ENCODE peak calls at places on chromosome 5, in four cellular contexts. N, S, H and V are unnamed samples.

GRCh38 chr5:177608243-177609075 is 8.5 kb downstream of the B4GALT7 start:
- DNase-seq in S (no peak), N (no peak), H (no peak), V (no peak)

GRCh38 chr5:107104040-107104773 is 566.5 kb downstream of the EFNA5 start:
- DNase-seq in N (no peak), H (no peak), S (no peak), V (no peak)

GRCh38 chr5:16082053-16082452 is 97.5 kb downstream of the MARCHF11 start:
- DNase-seq in N (no peak), S (no peak), H (no peak), V (no peak)

GRCh38 chr5:39175273-39175955 is 43.9 kb downstream of the FYB1 start:
- DNase-seq in S (no peak), H (no peak), N (no peak), V (no peak)

GRCh38 chr5:127754727-127755126 is 51.5 kb downstream of the CCDC192 start:
- DNase-seq in S (no peak), N (no peak), H (no peak), V (no peak)

GRCh38 chr5:57405984-57406383 is 76.6 kb downstream of the ACTBL2 start:
- DNase-seq in S (no peak), N (no peak), H (no peak), V (no peak)

GRCh38 chr5:150202501-150202900 is 12.6 kb downstream of the SLC6A7 start:
- DNase-seq in H (no peak), S (no peak), N (no peak), V (no peak)

GRCh38 chr5:119367502-119368237 is 11.9 kb downstream of the TNFAIP8 start:
- DNase-seq in N (no peak), H (peak), S (no peak), V (no peak)

GRCh38 chr5:81787843-81788242 is 36.9 kb upstream of the SSBP2 start:
- DNase-seq in H (no peak), S (peak), N (peak), V (no peak)

GRCh38 chr5:69368458-69369368 is 607 bp downstream of the AK6 start:
- DNase-seq in N (peak), H (no peak), S (peak), V (no peak)

GRCh38 chr5:963673-964531 is 44.7 kb upstream of the NKD2 start:
- DNase-seq in H (no peak), N (peak), S (no peak), V (no peak)

GRCh38 chr5:52925001-52925400 is 64.2 kb upstream of the ITGA2 start:
- DNase-seq in S (no peak), H (no peak), N (no peak), V (no peak)

GRCh38 chr5:37722236-37723146 is 117.3 kb downstream of the GDNF start:
- DNase-seq in H (peak), N (peak), S (peak), V (no peak)

GRCh38 chr5:111790295-111790694 is 33.3 kb upstream of the NREP start:
- DNase-seq in H (no peak), N (no peak), S (no peak), V (no peak)

GRCh38 chr5:72265032-72265903 is 54.8 kb downstream of the MRPS27 start:
- DNase-seq in H (no peak), N (no peak), S (no peak), V (no peak)

GRCh38 chr5:145295236-145295635 is 539.9 kb downstream of the PRELID2 start:
- DNase-seq in N (no peak), S (no peak), H (no peak), V (no peak)

GRCh38 chr5:177429248-177430045 is 3.0 kb downstream of the GRK6 start:
- DNase-seq in N (no peak), H (no peak), S (no peak), V (no peak)

GRCh38 chr5:61582421-61582820 is 250.4 kb downstream of the ZSWIM6 start:
- DNase-seq in N (no peak), S (no peak), H (no peak), V (no peak)

GRCh38 chr5:31688515-31689092 is 49.7 kb downstream of the PDZD2 start:
- DNase-seq in H (no peak), N (no peak), S (no peak), V (no peak)

GRCh38 chr5:124721336-124721735 is 25.1 kb downstream of the ZNF608 start:
- DNase-seq in H (no peak), N (no peak), S (no peak), V (no peak)

GRCh38 chr5:155150012-155150411 is 136.5 kb downstream of the KIF4B start:
- DNase-seq in H (no peak), N (no peak), S (no peak), V (no peak)

GRCh38 chr5:80569086-80569960 is 757 bp downstream of the ANKRD34B start:
- DNase-seq in N (no peak), S (no peak), H (no peak), V (no peak)

GRCh38 chr5:1881273-1881586 is 1.5 kb downstream of the IRX4 start:
- DNase-seq in N (no peak), H (no peak), S (no peak), V (no peak)

GRCh38 chr5:56656816-56657740 is 158.3 kb upstream of the MAP3K1 start:
- DNase-seq in S (peak), N (no peak), H (no peak), V (no peak)

GRCh38 chr5:147763791-147764525 is 18.6 kb downstream of the JAKMIP2 start:
- DNase-seq in H (no peak), N (no peak), S (peak), V (no peak)

GRCh38 chr5:99104538-99105132 is 175.8 kb upstream of the CHD1 start:
- DNase-seq in H (no peak), S (no peak), N (peak), V (no peak)

GRCh38 chr5:172235132-172235780 is 41.3 kb downstream of the EFCAB9 start:
- DNase-seq in S (no peak), N (no peak), H (peak), V (no peak)

GRCh38 chr5:163104496-163104895 is 332.9 kb upstream of the CCNG1 start:
- DNase-seq in S (no peak), N (no peak), H (no peak), V (no peak)

GRCh38 chr5:149719666-149720065 is 10.4 kb upstream of the PPARGC1B start:
- DNase-seq in N (no peak), S (peak), H (no peak), V (no peak)

GRCh38 chr5:45454114-45454513 is 242.1 kb downstream of the HCN1 start:
- DNase-seq in S (peak), N (no peak), H (no peak), V (no peak)

GRCh38 chr5:102545175-102545574 is 46.4 kb upstream of the SLCO6A1 start:
- DNase-seq in S (peak), H (no peak), N (no peak), V (no peak)

GRCh38 chr5:126339215-126339805 is 83.9 kb upstream of the GRAMD2B start:
- DNase-seq in N (peak), H (no peak), S (peak), V (no peak)

GRCh38 chr5:168603776-168604175 is 24.6 kb upstream of the PANK3 start:
- DNase-seq in N (no peak), S (no peak), H (no peak), V (no peak)

GRCh38 chr5:60521379-60522298 is 178.3 kb downstream of the DEPDC1B start:
- DNase-seq in H (peak), N (no peak), S (no peak), V (no peak)

GRCh38 chr5:60520451-60521210 is 179.3 kb downstream of the DEPDC1B start:
- DNase-seq in S (no peak), N (no peak), H (no peak), V (no peak)

GRCh38 chr5:60526336-60526875 is 173.6 kb downstream of the DEPDC1B start:
- DNase-seq in S (peak), N (no peak), H (no peak), V (no peak)

GRCh38 chr5:60519372-60519771 is 180.6 kb downstream of the DEPDC1B start:
- DNase-seq in S (no peak), H (no peak), N (no peak), V (no peak)

GRCh38 chr5:60522299-60522915 is 177.6 kb downstream of the DEPDC1B start:
- DNase-seq in H (peak), N (no peak), S (peak), V (no peak)
- TF ChIP-seq CTCF in H (no peak), N (no peak), S (no peak), V (no peak)

GRCh38 chr5:142323480-142324376 is 1.1 kb downstream of the SPRY4 start:
- DNase-seq in N (no peak), H (no peak), S (no peak), V (no peak)

GRCh38 chr5:142324377-142324870 is 397 bp downstream of the SPRY4 start:
- DNase-seq in H (no peak), S (no peak), N (no peak), V (no peak)

GRCh38 chr5:142325677-142326479 is 1.1 kb upstream of the SPRY4 start:
- DNase-seq in H (no peak), S (peak), N (no peak), V (no peak)

GRCh38 chr5:142326480-142326938 is 1.7 kb upstream of the SPRY4 start:
- DNase-seq in H (no peak), N (no peak), S (no peak), V (no peak)

DNA sequence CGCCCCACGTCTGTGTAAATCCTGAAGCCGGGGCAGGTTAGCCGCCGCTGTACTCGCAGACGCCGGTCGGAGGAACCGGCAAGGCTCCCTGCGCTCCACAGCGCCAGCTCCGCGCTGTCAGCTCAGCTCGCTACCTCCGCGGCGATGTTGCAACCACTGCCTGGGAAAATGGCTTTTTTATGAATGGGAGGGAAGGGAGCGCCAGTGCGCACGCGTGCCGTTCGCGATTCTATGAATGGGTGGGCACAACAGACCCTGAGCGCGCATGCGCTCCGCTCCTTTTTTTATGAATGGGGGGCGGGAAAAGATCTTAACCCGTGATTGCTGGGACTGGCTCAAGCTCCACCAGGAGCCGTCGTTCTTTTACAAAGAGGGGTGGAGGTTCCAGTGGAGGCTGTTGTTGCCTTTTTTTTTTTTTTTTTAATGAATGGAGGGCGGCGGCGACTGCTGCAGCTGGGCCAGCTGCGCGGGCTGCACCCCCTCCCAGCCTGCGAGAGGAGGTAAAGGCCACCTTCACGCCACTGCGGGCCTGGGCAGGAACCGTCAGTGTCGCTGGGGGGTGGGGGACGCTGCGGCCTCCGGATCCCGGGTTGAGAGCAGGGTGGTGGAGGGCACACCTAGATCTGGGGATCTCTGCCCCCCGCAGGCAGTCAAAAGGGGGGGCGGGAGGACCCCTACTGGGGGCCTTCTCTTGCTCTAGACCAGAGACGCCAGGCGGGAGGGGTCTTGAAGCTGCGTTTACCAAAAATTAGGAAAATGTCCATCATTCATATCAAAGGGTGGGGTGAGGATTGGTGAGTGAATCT is at the start of gene SPRY4:
- DNase-seq in N (peak), H (peak), S (peak), V (peak)
- TF ChIP-seq CTCF in N (no peak), H (no peak), S (no peak), V (no peak)

GRCh38 chr5:137220523-137220927 is 278.6 kb downstream of the SPOCK1 start:
- DNase-seq in H (peak), S (peak), N (no peak), V (no peak)
- TF ChIP-seq CTCF in H (peak), S (peak), N (peak), V (no peak)

GRCh38 chr5:97163360-97163764 is 19.7 kb downstream of the RIOK2 start:
- DNase-seq in S (no peak), H (no peak), N (no peak), V (no peak)
- TF ChIP-seq CTCF in S (peak), H (peak), N (peak), V (peak)

DNA sequence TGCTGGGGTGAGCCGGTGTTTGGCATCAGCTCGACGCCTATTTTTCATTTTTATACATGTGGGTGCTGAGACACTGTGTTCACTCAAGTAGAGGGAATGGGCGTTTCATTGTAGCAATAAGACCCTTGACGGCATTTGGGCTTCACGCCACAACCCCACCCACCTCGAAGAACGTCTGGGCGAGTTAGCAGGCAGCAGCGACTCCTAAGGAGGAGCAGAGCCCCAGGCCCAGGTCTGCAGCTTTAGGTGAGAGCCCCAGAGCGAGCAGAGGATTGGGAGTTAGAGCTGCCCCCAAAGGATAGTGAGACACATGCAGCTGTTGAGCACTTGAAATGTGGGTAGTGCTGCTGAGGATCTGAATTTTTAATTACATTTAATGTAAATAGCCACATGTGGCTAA is 1.6 kb upstream of the ZFP62 start:
- DNase-seq in H (no peak), S (no peak), N (no peak), V (no peak)
- TF ChIP-seq CTCF in H (no peak), S (no peak), N (no peak), V (no peak)

DNA sequence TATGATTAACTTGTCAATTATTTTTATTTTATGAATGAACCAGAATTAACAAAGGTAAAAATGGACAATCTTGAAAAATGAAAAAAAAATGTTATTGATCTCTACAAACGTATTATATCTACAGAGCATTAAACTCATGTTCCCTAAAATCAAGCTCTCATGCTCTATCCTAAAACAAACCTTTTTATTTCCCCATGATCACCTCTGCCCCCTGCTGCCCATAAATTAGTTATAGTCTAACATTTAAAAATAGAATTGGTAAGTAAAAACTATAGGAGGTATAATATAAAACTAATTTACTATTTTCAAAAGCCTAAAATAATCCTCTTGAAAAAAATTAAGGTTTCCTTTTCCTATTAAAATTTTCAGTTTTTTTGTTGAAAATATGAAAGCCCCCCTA is 168.0 kb upstream of the POU5F2 start:
- DNase-seq in H (no peak), N (no peak), S (no peak), V (no peak)
- TF ChIP-seq CTCF in H (no peak), N (no peak), S (peak), V (no peak)